ENCODE peak calls at places on chromosomes 16 and 17, in five cellular contexts. P is PC-3, Q is SK-N-SH, M is OCI-LY7, Y is GM23248. R is an unnamed sample.
A peak's percentile ranks its signal among the peaks of the same experiment; 100 is the strongest.

GRCh38 chr17:69672924-69673323 is 258.4 kb downstream of the MAP2K6 start:
- DNase-seq in P (peak; percentile 46), Q (no peak), M (no peak), Y (peak; percentile 70), R (no peak)

GRCh38 chr17:51805765-51806164 is 352.7 kb downstream of the CA10 start:
- DNase-seq in P (no peak), Q (no peak), M (no peak), Y (no peak), R (no peak)

GRCh38 chr17:75813081-75814020 is 28.7 kb downstream of the UNK start:
- DNase-seq in P (no peak), Q (peak; percentile 16), M (no peak), Y (no peak), R (no peak)

GRCh38 chr16:17313085-17313611 is 157.6 kb downstream of the XYLT1 start:
- DNase-seq in P (no peak), Q (peak; percentile 76), M (no peak), Y (peak; percentile 50), R (no peak)

GRCh38 chr16:11497851-11498289 is 88.8 kb downstream of the LITAF start:
- DNase-seq in P (no peak), Q (no peak), M (no peak), Y (peak; percentile 63), R (peak; percentile 42)

GRCh38 chr17:79625706-79626105 is 14.9 kb upstream of the RBFOX3 start:
- DNase-seq in P (no peak), Q (peak; percentile 24), M (no peak), Y (no peak), R (no peak)

GRCh38 chr16:12455287-12455798 is 348.3 kb downstream of the CPPED1 start:
- DNase-seq in P (peak; percentile 66), Q (peak; percentile 73), M (peak; percentile 61), Y (peak; percentile 77), R (peak; percentile 85)

GRCh38 chr17:56898874-56899273 is 15.0 kb downstream of the TRIM25 start:
- DNase-seq in P (no peak), Q (no peak), M (no peak), Y (no peak), R (no peak)

GRCh38 chr17:72792771-72793170 is 299.7 kb downstream of the SLC39A11 start:
- DNase-seq in P (no peak), Q (peak; percentile 77), M (no peak), Y (no peak), R (no peak)

GRCh38 chr17:72797142-72797541 is 295.3 kb downstream of the SLC39A11 start:
- DNase-seq in P (no peak), Q (no peak), M (no peak), Y (no peak), R (no peak)

GRCh38 chr17:72790194-72790593 is 302.3 kb downstream of the SLC39A11 start:
- DNase-seq in P (no peak), Q (no peak), M (no peak), Y (no peak), R (no peak)

GRCh38 chr17:72794152-72794551 is 298.3 kb downstream of the SLC39A11 start:
- DNase-seq in P (no peak), Q (no peak), M (no peak), Y (no peak), R (no peak)

DNA sequence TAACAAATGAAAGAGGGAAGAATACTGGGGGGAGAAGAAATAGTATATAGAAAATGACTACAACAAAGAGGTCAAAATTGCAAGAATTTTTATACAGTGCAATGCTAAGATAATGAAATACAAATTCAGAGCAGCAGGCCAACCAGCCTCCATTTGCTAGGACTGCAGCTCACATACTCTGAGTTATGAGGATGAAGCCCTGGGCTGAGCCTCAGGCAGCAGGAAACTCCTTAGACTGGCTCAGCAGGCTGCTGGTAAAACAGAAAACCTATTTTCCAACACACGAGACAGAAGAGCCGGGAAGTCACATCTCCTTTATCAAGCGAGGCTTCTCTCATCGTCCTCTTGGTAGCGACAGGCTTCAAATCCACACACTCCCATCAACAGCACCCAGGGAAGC is 296.5 kb downstream of the SLC39A11 start:
- DNase-seq in P (no peak), Q (no peak), M (no peak), Y (no peak), R (no peak)
- TF ChIP-seq EZH2phosphoT487 in P (no peak), Q (no peak), M (no peak), Y (no peak), R (no peak)

GRCh38 chr17:28901866-28902818 is 737 bp downstream of the DHRS13 start:
- DNase-seq in P (no peak), Q (peak; percentile 83), M (peak; percentile 75), Y (peak; percentile 81), R (no peak)
- TF ChIP-seq EZH2phosphoT487 in P (no peak), Q (no peak), M (no peak), Y (no peak), R (no peak)

DNA sequence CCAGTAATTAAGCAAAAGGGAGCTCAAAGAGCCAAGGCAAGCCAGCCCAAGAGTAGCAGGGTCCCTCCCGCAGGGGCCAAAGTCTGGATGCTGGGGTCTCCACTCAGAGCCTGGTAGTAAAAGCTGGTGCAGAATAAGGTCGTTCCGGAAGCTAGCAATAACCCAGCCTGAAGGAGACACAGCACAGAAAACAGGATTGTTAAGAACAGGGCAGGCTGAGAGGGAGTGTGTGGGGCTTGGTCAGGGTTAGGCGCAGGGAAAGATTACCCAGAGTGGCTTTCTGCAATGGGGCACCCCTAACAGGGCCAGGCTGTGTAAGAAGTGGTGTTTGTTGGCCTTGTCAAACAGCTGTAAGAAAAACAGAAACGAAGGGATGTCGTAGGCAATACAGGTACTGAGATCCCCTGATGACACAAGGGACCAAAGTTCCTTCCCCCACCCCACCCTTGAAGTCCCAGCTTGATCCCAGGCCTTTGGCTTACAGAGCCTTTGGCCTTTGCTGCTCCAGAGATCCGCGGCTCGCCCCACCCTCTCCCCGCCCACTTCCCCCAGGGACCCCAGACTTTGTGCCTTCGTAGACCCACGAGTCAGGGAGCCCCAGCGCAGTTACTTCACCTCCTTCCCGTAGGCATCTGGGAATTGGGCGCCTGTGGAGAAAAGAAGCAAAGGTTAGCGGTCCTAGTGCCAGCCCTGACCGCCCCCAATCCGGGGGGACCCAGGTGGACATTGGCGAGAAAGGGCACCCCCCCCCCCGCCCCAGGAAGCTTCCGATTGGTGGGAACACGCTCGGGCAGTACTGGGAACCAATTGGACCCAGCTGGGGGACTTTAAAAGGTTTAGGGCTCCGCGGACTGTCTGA is 625 bp downstream of the TMEM256 start:
- DNase-seq in P (no peak), Q (peak; percentile 86), M (peak; percentile 16), Y (no peak), R (peak; percentile 85)
- TF ChIP-seq EZH2phosphoT487 in P (no peak), Q (no peak), M (no peak), Y (no peak), R (no peak)

DNA sequence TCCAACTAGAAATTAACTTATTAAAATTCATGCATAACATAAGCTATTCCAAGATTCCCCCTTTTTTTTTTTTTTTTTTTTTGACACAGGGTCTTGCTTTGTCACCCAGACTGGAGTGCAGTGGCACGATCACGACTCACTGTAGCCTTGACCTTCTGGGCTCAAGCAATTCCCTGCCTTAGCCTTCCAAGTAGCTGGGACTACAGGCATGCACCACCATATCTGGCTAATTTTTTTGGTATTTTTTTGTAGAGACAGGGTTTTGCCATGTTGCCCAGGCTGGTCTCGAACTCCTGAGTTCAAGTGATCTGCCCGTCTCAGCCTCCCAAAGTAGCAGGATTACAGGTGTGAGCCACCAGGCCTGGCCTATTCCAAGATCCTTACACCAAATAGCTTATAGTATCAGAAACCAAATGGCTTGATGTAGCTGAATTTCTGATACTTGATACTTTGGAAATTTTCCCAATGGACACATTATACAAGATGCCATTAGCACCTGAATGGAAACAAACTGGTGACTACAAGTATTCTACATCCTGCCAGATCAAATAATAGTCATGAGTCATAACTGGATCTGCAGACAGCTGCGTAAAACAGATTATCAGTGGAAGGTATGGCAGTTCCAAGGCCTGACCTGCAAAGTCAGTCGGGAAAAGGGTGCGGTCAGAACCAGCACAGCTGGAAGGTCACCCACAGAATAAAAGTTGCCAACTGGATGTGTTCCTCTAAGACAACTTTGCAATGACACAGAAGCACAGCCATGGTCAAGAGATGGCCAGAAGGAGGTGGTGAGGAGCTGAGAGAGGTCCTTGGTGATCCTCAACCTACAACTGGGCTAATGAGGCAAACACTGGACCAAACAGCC is 14.5 kb downstream of the TUBG1 start:
- DNase-seq in P (peak; percentile 91), Q (no peak), M (no peak), Y (no peak), R (no peak)
- TF ChIP-seq EZH2phosphoT487 in P (no peak), Q (no peak), M (no peak), Y (no peak), R (no peak)